ENCODE peak calls at places on chromosomes 13 and 19, in nine cellular contexts. W is lower lobe of right lung, I is hepatocyte, K is uterus, T is psoas muscle, B is transverse colon, H is nephron progenitor cell, M is cardiac fibroblast, J is progenitor cell of endocrine pancreas. E is an unnamed sample.

GRCh38 chr13:33606692-33607091 is 211.3 kb upstream of the RFC3 start:
- DNase-seq in I (peak; percentile 54), K (no peak), M (peak; percentile 37), H (no peak), J (no peak), W (no peak), T (no peak), B (no peak), E (no peak)

GRCh38 chr19:6588508-6589345 is 2.2 kb downstream of the CD70 start:
- DNase-seq in K (no peak), B (no peak), I (no peak), M (no peak), J (no peak), W (no peak), T (no peak), H (no peak), E (no peak)

GRCh38 chr13:28533049-28533436 is 38.1 kb upstream of the FLT1 start:
- DNase-seq in K (no peak), W (no peak), T (no peak), B (no peak), H (no peak), J (no peak), I (no peak), M (peak; percentile 6), E (no peak)

GRCh38 chr13:34731486-34731885 is 210.6 kb upstream of the NBEA start:
- DNase-seq in K (no peak), J (no peak), H (no peak), B (no peak), W (no peak), I (no peak), T (no peak), M (no peak), E (no peak)

GRCh38 chr19:53555352-53555751 is 17.4 kb downstream of the ZNF331 start:
- DNase-seq in I (no peak), M (no peak), K (no peak), B (no peak), W (no peak), T (no peak), H (no peak), J (no peak), E (no peak)

GRCh38 chr19:13100871-13101589 is 1.6 kb downstream of the LYL1 start:
- DNase-seq in T (no peak), J (no peak), I (no peak), K (peak; percentile 43), M (no peak), W (no peak), H (no peak), B (no peak), E (no peak)

GRCh38 chr19:14337510-14337909 is 43.7 kb upstream of the ADGRE5 start:
- DNase-seq in M (no peak), T (no peak), H (peak; percentile 46), B (peak; percentile 76), I (peak; percentile 29), K (no peak), W (peak; percentile 52), J (no peak), E (no peak)

GRCh38 chr13:112873851-112874750 is 94.9 kb upstream of the MCF2L start:
- DNase-seq in W (peak; percentile 84), I (peak; percentile 87), K (peak; percentile 78), T (peak; percentile 88), B (peak; percentile 74), J (peak; percentile 77), H (peak; percentile 90), M (peak; percentile 72), E (peak; percentile 89)

GRCh38 chr13:51958217-51958547 is 53.1 kb downstream of the ATP7B start:
- DNase-seq in M (no peak), W (no peak), J (no peak), I (peak; percentile 60), T (no peak), H (no peak), B (peak; percentile 85), K (no peak), E (no peak)

GRCh38 chr13:106357198-106357597 is 178.3 kb downstream of the EFNB2 start:
- DNase-seq in K (no peak), J (no peak), H (no peak), M (peak; percentile 26), T (no peak), W (no peak), I (no peak), B (no peak), E (no peak)

GRCh38 chr13:91193358-91193757 is 154.1 kb upstream of the MIR17HG start:
- DNase-seq in W (no peak), H (no peak), J (no peak), T (no peak), B (no peak), M (no peak), I (no peak), K (no peak), E (no peak)

GRCh38 chr13:29493796-29494195 is 101.7 kb downstream of the SLC7A1 start:
- DNase-seq in B (no peak), I (no peak), H (no peak), K (no peak), J (no peak), T (no peak), M (no peak), W (no peak), E (no peak)

GRCh38 chr13:84870190-84870589 is 929.0 kb downstream of the SLITRK6 start:
- DNase-seq in W (no peak), M (no peak), T (no peak), H (no peak), B (no peak), J (no peak), K (no peak), I (no peak), E (no peak)

GRCh38 chr13:85864963-85865530 is 65.8 kb upstream of the SLITRK6 start:
- DNase-seq in K (no peak), T (no peak), B (no peak), H (no peak), J (no peak), M (no peak), W (no peak), I (peak; percentile 34), E (no peak)

GRCh38 chr19:45275370-45275971 is 24.4 kb downstream of the MARK4 start:
- DNase-seq in T (no peak), J (no peak), M (no peak), H (no peak), B (no peak), I (no peak), K (no peak), W (no peak), E (no peak)

GRCh38 chr19:58209577-58209976 is 19.1 kb upstream of the ZNF544 start:
- DNase-seq in J (no peak), B (no peak), H (no peak), M (no peak), W (no peak), T (no peak), K (no peak), I (no peak), E (no peak)

GRCh38 chr19:3803114-3803888 is 17.1 kb upstream of the MATK start:
- DNase-seq in K (no peak), W (no peak), M (no peak), T (no peak), J (no peak), B (no peak), I (no peak), H (no peak), E (no peak)

GRCh38 chr13:42600943-42601342 is 27.0 kb downstream of the TNFSF11 start:
- DNase-seq in H (no peak), B (no peak), J (no peak), W (no peak), K (no peak), T (no peak), I (no peak), M (no peak), E (no peak)
- TF ChIP-seq CTCF in H (no peak), B (no peak), J (no peak), W (no peak), K (no peak), T (no peak), I (no peak), M (no peak), E (no peak)

GRCh38 chr19:42232435-42232834 is 10.0 kb downstream of the GSK3A start:
- DNase-seq in M (no peak), I (no peak), T (no peak), H (no peak), J (no peak), B (no peak), W (no peak), K (no peak), E (no peak)

GRCh38 chr19:42226886-42227285 is 6.8 kb downstream of the ZNF526 start:
- DNase-seq in I (no peak), B (no peak), H (no peak), M (no peak), J (no peak), T (no peak), W (no peak), K (no peak), E (no peak)

GRCh38 chr19:42229855-42230331 is 9.8 kb downstream of the ZNF526 start:
- DNase-seq in J (no peak), T (no peak), H (no peak), M (no peak), B (no peak), I (no peak), K (no peak), W (no peak), E (peak; percentile 92)

GRCh38 chr19:42228640-42229039 is 8.5 kb downstream of the ZNF526 start:
- DNase-seq in J (no peak), B (no peak), T (no peak), K (no peak), W (no peak), H (no peak), M (no peak), I (no peak), E (no peak)

DNA sequence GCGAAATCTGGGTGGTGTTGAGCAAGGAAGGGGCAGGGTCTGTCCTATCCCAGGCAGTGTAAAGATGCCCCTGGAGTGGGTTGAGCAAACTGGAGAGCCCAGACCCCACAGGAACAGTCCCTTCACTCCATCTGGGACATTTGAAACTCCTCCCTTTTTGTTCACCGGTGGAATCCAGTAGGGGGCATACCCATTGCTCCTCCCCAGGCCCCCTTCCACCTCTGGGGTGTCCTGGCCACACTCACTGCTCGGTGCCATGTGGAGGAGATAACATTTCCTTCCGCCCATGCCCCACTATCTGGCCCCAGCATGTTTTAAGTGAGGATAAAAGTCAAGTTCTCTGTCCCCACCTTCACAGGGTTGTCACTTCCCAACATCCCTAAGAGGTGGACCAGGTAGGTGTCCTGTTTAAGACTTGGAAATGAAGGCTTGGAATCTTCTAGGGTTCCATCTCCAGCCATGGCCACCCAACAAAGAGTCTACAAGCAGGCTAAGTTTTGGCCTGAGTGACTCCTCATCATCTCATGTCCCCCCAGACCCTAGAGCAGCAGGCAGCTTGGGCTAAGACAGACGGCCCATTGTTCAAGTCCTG is 9.2 kb downstream of the ZNF526 start:
- DNase-seq in B (no peak), M (no peak), K (no peak), I (no peak), T (no peak), J (no peak), W (no peak), H (no peak), E (no peak)
- TF ChIP-seq CTCF in B (no peak), M (peak; percentile 8), K (no peak), I (no peak), T (no peak), J (no peak), W (no peak), H (no peak), E (no peak)

GRCh38 chr19:48975947-48976847 is 11.1 kb downstream of the FTL start:
- DNase-seq in K (no peak), J (no peak), W (no peak), H (no peak), M (no peak), I (no peak), T (no peak), B (no peak), E (no peak)
- TF ChIP-seq CTCF in K (no peak), J (no peak), W (no peak), H (no peak), M (peak; percentile 21), I (no peak), T (no peak), B (no peak), E (no peak)

GRCh38 chr19:15869109-15869555 is 28.7 kb downstream of the CYP4F2 start:
- DNase-seq in T (no peak), B (peak; percentile 33), K (peak; percentile 19), I (no peak), J (no peak), M (peak; percentile 23), H (no peak), W (no peak), E (no peak)
- TF ChIP-seq CTCF in T (peak; percentile 36), B (peak; percentile 63), K (peak; percentile 38), I (no peak), J (no peak), M (peak; percentile 39), H (no peak), W (peak; percentile 69), E (peak; percentile 68)